ENCODE peak calls at places on chromosomes 5 and 9, in five cellular contexts. One of them, this sample, is unnamed.

GRCh38 chr9:38026021-38026809 is 42.8 kb downstream of the SHB start:
- DNase-seq in CD8-positive, alpha-beta T cell: no peak
- DNase-seq in H9: peak; percentile 67
- DNase-seq in sigmoid colon: peak; percentile 84
- DNase-seq in progenitor cell of endocrine pancreas: no peak
- DNase-seq in this sample: peak; percentile 70

GRCh38 chr9:83935276-83935890 is 14.2 kb upstream of the KIF27 start:
- DNase-seq in H9: no peak
- DNase-seq in CD8-positive, alpha-beta T cell: no peak
- DNase-seq in sigmoid colon: no peak
- DNase-seq in progenitor cell of endocrine pancreas: no peak
- DNase-seq in this sample: peak; percentile 70

GRCh38 chr5:178236685-178237084 is 4.1 kb upstream of the PHYKPL start:
- DNase-seq in H9: no peak
- DNase-seq in CD8-positive, alpha-beta T cell: no peak
- DNase-seq in progenitor cell of endocrine pancreas: no peak
- DNase-seq in sigmoid colon: no peak
- DNase-seq in this sample: no peak

GRCh38 chr5:29079771-29080170 is 2041.4 kb upstream of the CDH9 start:
- DNase-seq in sigmoid colon: no peak
- DNase-seq in CD8-positive, alpha-beta T cell: no peak
- DNase-seq in H9: peak; percentile 63
- DNase-seq in progenitor cell of endocrine pancreas: no peak
- DNase-seq in this sample: peak; percentile 70

GRCh38 chr5:90437663-90438062 is 28.1 kb upstream of the CETN3 start:
- DNase-seq in sigmoid colon: no peak
- DNase-seq in CD8-positive, alpha-beta T cell: no peak
- DNase-seq in progenitor cell of endocrine pancreas: no peak
- DNase-seq in H9: no peak
- DNase-seq in this sample: no peak

GRCh38 chr9:36872641-36873040 is 161.4 kb downstream of the PAX5 start:
- DNase-seq in CD8-positive, alpha-beta T cell: no peak
- DNase-seq in progenitor cell of endocrine pancreas: no peak
- DNase-seq in sigmoid colon: peak; percentile 35
- DNase-seq in H9: no peak
- DNase-seq in this sample: no peak

GRCh38 chr9:72952914-72953313 is at the start of gene ALDH1A1:
- DNase-seq in H9: peak; percentile 29
- DNase-seq in sigmoid colon: no peak
- DNase-seq in CD8-positive, alpha-beta T cell: no peak
- DNase-seq in progenitor cell of endocrine pancreas: no peak
- DNase-seq in this sample: peak; percentile 73

GRCh38 chr5:93189707-93190120 is 391.3 kb downstream of the NR2F1-AS1 start:
- DNase-seq in CD8-positive, alpha-beta T cell: no peak
- DNase-seq in progenitor cell of endocrine pancreas: no peak
- DNase-seq in sigmoid colon: no peak
- DNase-seq in H9: no peak
- DNase-seq in this sample: no peak

GRCh38 chr5:146447734-146448380 is 724 bp downstream of the TCERG1 start:
- DNase-seq in sigmoid colon: no peak
- DNase-seq in progenitor cell of endocrine pancreas: no peak
- DNase-seq in H9: no peak
- DNase-seq in CD8-positive, alpha-beta T cell: peak; percentile 50
- DNase-seq in this sample: peak; percentile 25

GRCh38 chr5:82168294-82168693 is 109.9 kb downstream of the RPS23 start:
- DNase-seq in sigmoid colon: no peak
- DNase-seq in H9: no peak
- DNase-seq in CD8-positive, alpha-beta T cell: no peak
- DNase-seq in progenitor cell of endocrine pancreas: no peak
- DNase-seq in this sample: peak; percentile 34

GRCh38 chr5:59829389-59829788 is 64.1 kb downstream of the PDE4D start:
- DNase-seq in H9: no peak
- DNase-seq in sigmoid colon: no peak
- DNase-seq in progenitor cell of endocrine pancreas: no peak
- DNase-seq in CD8-positive, alpha-beta T cell: no peak
- DNase-seq in this sample: no peak

GRCh38 chr5:156824800-156825199 is 25.3 kb upstream of the PPP1R2B start:
- DNase-seq in sigmoid colon: no peak
- DNase-seq in H9: peak; percentile 45
- DNase-seq in progenitor cell of endocrine pancreas: no peak
- DNase-seq in CD8-positive, alpha-beta T cell: no peak
- DNase-seq in this sample: peak; percentile 81

GRCh38 chr5:126868961-126869451 is 92.1 kb downstream of the LMNB1 start:
- DNase-seq in CD8-positive, alpha-beta T cell: peak; percentile 36
- DNase-seq in H9: peak; percentile 66
- DNase-seq in progenitor cell of endocrine pancreas: no peak
- DNase-seq in sigmoid colon: no peak
- DNase-seq in this sample: peak; percentile 79

GRCh38 chr9:31390352-31391025 is 994.0 kb upstream of the ACO1 start:
- DNase-seq in progenitor cell of endocrine pancreas: no peak
- DNase-seq in CD8-positive, alpha-beta T cell: no peak
- DNase-seq in sigmoid colon: no peak
- DNase-seq in H9: no peak
- DNase-seq in this sample: no peak

GRCh38 chr5:69364414-69364813 is 4.9 kb downstream of the AK6 start:
- DNase-seq in CD8-positive, alpha-beta T cell: no peak
- DNase-seq in H9: no peak
- DNase-seq in sigmoid colon: no peak
- DNase-seq in progenitor cell of endocrine pancreas: no peak
- DNase-seq in this sample: peak; percentile 13

GRCh38 chr5:3310551-3311340 is 284.9 kb upstream of the IRX1 start:
- DNase-seq in CD8-positive, alpha-beta T cell: no peak
- DNase-seq in sigmoid colon: no peak
- DNase-seq in progenitor cell of endocrine pancreas: no peak
- DNase-seq in H9: no peak
- DNase-seq in this sample: no peak

GRCh38 chr9:19409406-19410194 is 791 bp downstream of the ACER2 start:
- DNase-seq in CD8-positive, alpha-beta T cell: no peak
- DNase-seq in progenitor cell of endocrine pancreas: no peak
- DNase-seq in H9: peak; percentile 67
- DNase-seq in sigmoid colon: peak; percentile 67
- DNase-seq in this sample: peak; percentile 74

GRCh38 chr5:13745508-13745907 is 199.0 kb downstream of the DNAH5 start:
- DNase-seq in CD8-positive, alpha-beta T cell: no peak
- DNase-seq in H9: no peak
- DNase-seq in progenitor cell of endocrine pancreas: no peak
- DNase-seq in sigmoid colon: no peak
- DNase-seq in this sample: peak; percentile 23

GRCh38 chr9:131868766-131869165 is 128.9 kb upstream of the RAPGEF1 start:
- DNase-seq in H9: no peak
- DNase-seq in progenitor cell of endocrine pancreas: no peak
- DNase-seq in sigmoid colon: no peak
- DNase-seq in CD8-positive, alpha-beta T cell: no peak
- DNase-seq in this sample: no peak

GRCh38 chr5:96870094-96871021 is 5.9 kb upstream of the ERAP2 start:
- DNase-seq in sigmoid colon: no peak
- DNase-seq in CD8-positive, alpha-beta T cell: no peak
- DNase-seq in H9: no peak
- DNase-seq in progenitor cell of endocrine pancreas: no peak
- DNase-seq in this sample: no peak

GRCh38 chr9:90023861-90024260 is 419.0 kb downstream of the GADD45G start:
- DNase-seq in CD8-positive, alpha-beta T cell: no peak
- DNase-seq in H9: no peak
- DNase-seq in progenitor cell of endocrine pancreas: no peak
- DNase-seq in sigmoid colon: no peak
- DNase-seq in this sample: no peak

GRCh38 chr5:5387192-5387591 is 35.3 kb upstream of the ICE1 start:
- DNase-seq in sigmoid colon: no peak
- DNase-seq in CD8-positive, alpha-beta T cell: no peak
- DNase-seq in progenitor cell of endocrine pancreas: no peak
- DNase-seq in H9: no peak
- DNase-seq in this sample: no peak

GRCh38 chr9:111759762-111760639 is 34.7 kb downstream of the SHOC1 start:
- DNase-seq in H9: no peak
- DNase-seq in CD8-positive, alpha-beta T cell: peak; percentile 23
- DNase-seq in progenitor cell of endocrine pancreas: peak; percentile 33
- DNase-seq in sigmoid colon: no peak
- DNase-seq in this sample: peak; percentile 75

GRCh38 chr5:113233606-113234005 is 201.2 kb downstream of the TSSK1B start:
- DNase-seq in sigmoid colon: no peak
- DNase-seq in H9: no peak
- DNase-seq in progenitor cell of endocrine pancreas: no peak
- DNase-seq in CD8-positive, alpha-beta T cell: no peak
- DNase-seq in this sample: no peak

GRCh38 chr9:97711223-97711626 is 14.1 kb upstream of the XPA start:
- DNase-seq in sigmoid colon: no peak
- DNase-seq in H9: peak; percentile 70
- DNase-seq in CD8-positive, alpha-beta T cell: peak; percentile 36
- DNase-seq in progenitor cell of endocrine pancreas: no peak
- DNase-seq in this sample: peak; percentile 68

GRCh38 chr5:133106761-133107572 is 55.2 kb downstream of the HSPA4 start:
- DNase-seq in progenitor cell of endocrine pancreas: no peak
- DNase-seq in CD8-positive, alpha-beta T cell: no peak
- DNase-seq in H9: no peak
- DNase-seq in sigmoid colon: no peak
- DNase-seq in this sample: no peak

DNA sequence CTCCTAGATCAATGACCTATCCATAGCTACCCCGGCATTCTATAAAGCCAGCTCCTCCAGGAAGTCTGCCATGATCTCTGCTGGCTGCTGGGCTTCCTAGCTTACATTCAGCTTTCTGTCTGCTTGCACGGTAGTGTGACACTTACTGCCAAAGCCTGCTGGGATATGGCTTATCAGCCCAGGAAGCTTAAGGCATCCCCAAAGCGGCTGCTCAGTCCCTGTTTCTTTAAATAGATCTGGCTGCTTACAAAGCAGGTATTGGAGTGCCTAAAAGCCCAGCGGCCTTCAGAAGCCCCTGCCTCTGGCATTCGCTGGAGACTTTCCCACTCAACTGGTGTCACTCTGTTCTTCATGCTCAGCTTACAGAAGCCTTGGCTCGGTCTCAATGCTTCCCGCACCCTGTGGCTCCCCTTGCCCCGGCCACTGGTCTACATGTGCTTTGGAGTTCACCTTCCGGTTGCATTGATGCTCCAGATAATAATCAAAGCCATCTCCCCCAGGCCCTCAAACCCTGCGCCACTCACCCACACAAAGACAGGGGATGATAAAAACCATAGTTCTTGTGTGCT is 31.3 kb upstream of the STRBP start:
- DNase-seq in sigmoid colon: peak; percentile 42
- DNase-seq in progenitor cell of endocrine pancreas: no peak
- DNase-seq in CD8-positive, alpha-beta T cell: no peak
- DNase-seq in H9: no peak
- DNase-seq in this sample: no peak
- TF ChIP-seq CTCF in sigmoid colon: no peak
- TF ChIP-seq CTCF in progenitor cell of endocrine pancreas: no peak
- TF ChIP-seq CTCF in CD8-positive, alpha-beta T cell: no peak
- TF ChIP-seq CTCF in H9: no peak
- TF ChIP-seq CTCF in this sample: no peak

GRCh38 chr9:117448066-117448465 is 33.2 kb upstream of the ASTN2 start:
- DNase-seq in CD8-positive, alpha-beta T cell: no peak
- DNase-seq in progenitor cell of endocrine pancreas: no peak
- DNase-seq in H9: no peak
- DNase-seq in sigmoid colon: no peak
- DNase-seq in this sample: peak; percentile 70
- TF ChIP-seq CTCF in CD8-positive, alpha-beta T cell: no peak
- TF ChIP-seq CTCF in progenitor cell of endocrine pancreas: peak; percentile 42
- TF ChIP-seq CTCF in H9: peak; percentile 64
- TF ChIP-seq CTCF in sigmoid colon: no peak
- TF ChIP-seq CTCF in this sample: peak; percentile 51

GRCh38 chr5:157858527-157859226 is at the start of gene CLINT1:
- DNase-seq in CD8-positive, alpha-beta T cell: peak; percentile 87
- DNase-seq in H9: peak; percentile 90
- DNase-seq in progenitor cell of endocrine pancreas: peak; percentile 76
- DNase-seq in sigmoid colon: peak; percentile 95
- DNase-seq in this sample: peak; percentile 95
- TF ChIP-seq CTCF in CD8-positive, alpha-beta T cell: no peak
- TF ChIP-seq CTCF in H9: no peak
- TF ChIP-seq CTCF in progenitor cell of endocrine pancreas: no peak
- TF ChIP-seq CTCF in sigmoid colon: no peak
- TF ChIP-seq CTCF in this sample: no peak

DNA sequence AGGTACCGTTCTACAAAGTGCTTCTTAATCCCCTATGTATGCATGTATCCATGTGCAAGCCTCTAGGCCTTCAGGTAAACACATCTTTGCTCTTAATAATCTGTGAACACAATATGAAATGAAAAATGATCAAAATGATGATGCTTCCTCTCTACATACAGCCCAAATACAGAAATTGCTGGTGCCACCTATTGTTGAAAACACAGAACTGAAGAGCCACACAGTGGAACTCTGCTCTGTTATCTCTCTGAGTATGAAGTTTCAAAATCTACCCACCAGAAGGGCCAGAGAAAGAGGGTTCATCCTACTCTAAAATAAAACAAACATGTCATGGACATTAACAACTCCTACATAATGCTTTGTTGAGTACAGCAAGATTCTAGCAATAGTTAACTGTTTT is 71.3 kb downstream of the GLIS3 start:
- DNase-seq in progenitor cell of endocrine pancreas: no peak
- DNase-seq in sigmoid colon: no peak
- DNase-seq in CD8-positive, alpha-beta T cell: no peak
- DNase-seq in H9: no peak
- DNase-seq in this sample: peak; percentile 19
- TF ChIP-seq CTCF in progenitor cell of endocrine pancreas: peak; percentile 47
- TF ChIP-seq CTCF in sigmoid colon: peak; percentile 38
- TF ChIP-seq CTCF in CD8-positive, alpha-beta T cell: no peak
- TF ChIP-seq CTCF in H9: peak; percentile 60
- TF ChIP-seq CTCF in this sample: peak; percentile 59

DNA sequence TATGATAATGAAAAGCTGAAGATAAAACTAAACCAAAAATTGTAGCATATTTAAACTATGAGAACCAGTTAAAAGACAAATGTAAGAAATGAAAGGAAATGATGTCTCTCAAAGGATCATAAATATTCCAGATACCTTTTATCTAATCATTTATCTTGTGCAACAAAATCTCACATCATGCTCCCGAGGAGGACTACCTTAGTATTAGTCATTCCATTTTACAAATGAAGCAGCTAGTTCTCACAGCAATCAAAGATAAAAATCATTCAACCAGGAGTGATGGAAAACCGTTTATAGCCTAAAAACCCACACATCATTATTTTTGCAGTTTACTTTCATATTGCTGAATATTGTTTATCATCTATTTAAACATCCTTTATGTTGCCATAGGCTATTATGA is 190.0 kb downstream of the CDH12 start:
- DNase-seq in sigmoid colon: no peak
- DNase-seq in progenitor cell of endocrine pancreas: no peak
- DNase-seq in CD8-positive, alpha-beta T cell: no peak
- DNase-seq in H9: no peak
- DNase-seq in this sample: no peak
- TF ChIP-seq CTCF in sigmoid colon: no peak
- TF ChIP-seq CTCF in progenitor cell of endocrine pancreas: no peak
- TF ChIP-seq CTCF in CD8-positive, alpha-beta T cell: no peak
- TF ChIP-seq CTCF in H9: no peak
- TF ChIP-seq CTCF in this sample: no peak